ENCODE peak calls at places on chromosomes 11 and 22, in five cellular contexts. Z, P, S, K and N are unnamed samples.

GRCh38 chr11:21514298-21514697 is 678.6 kb upstream of the ANO5 start:
- DNase-seq in Z (no peak), P (no peak), K (no peak), S (no peak), N (peak; percentile 1)

GRCh38 chr22:27438271-27438980 is 363.1 kb downstream of the MN1 start:
- DNase-seq in Z (no peak), P (no peak), K (peak; percentile 9), S (no peak), N (no peak)

GRCh38 chr11:17686185-17686980 is 33.0 kb upstream of the MYOD1 start:
- DNase-seq in K (no peak), Z (no peak), P (no peak), S (no peak), N (no peak)

GRCh38 chr11:22875869-22876473 is 15.7 kb upstream of the CCDC179 start:
- DNase-seq in S (no peak), Z (no peak), P (peak; percentile 41), K (peak; percentile 89), N (peak; percentile 10)

GRCh38 chr11:75214411-75214821 is 26.2 kb upstream of the TPBGL start:
- DNase-seq in S (no peak), K (peak; percentile 72), Z (no peak), P (peak; percentile 80), N (peak; percentile 70)

GRCh38 chr11:34158661-34159060 is 53.2 kb downstream of the NAT10 start:
- DNase-seq in S (no peak), P (no peak), Z (no peak), K (no peak), N (no peak)

GRCh38 chr11:69841859-69842698 is 22.9 kb upstream of the FGF3 start:
- DNase-seq in K (peak; percentile 13), P (no peak), Z (no peak), S (no peak), N (no peak)

GRCh38 chr11:81331073-81331472 is 1402.6 kb downstream of the FAM181B start:
- DNase-seq in P (no peak), Z (no peak), S (no peak), K (no peak), N (no peak)

GRCh38 chr11:75719089-75719638 is 1.5 kb downstream of the MOGAT2 start:
- DNase-seq in S (no peak), K (peak; percentile 7), P (no peak), Z (no peak), N (no peak)

GRCh38 chr22:23216331-23217170 is 36.2 kb downstream of the BCR start:
- DNase-seq in P (no peak), S (no peak), K (no peak), Z (no peak), N (no peak)

GRCh38 chr11:820655-821512 is 2.2 kb downstream of the PNPLA2 start:
- DNase-seq in K (peak; percentile 56), S (no peak), Z (peak; percentile 90), P (peak; percentile 83), N (peak; percentile 98)

GRCh38 chr22:44755418-44755817 is 3.0 kb downstream of the ARHGAP8 start:
- DNase-seq in P (no peak), Z (no peak), S (no peak), K (no peak), N (no peak)

GRCh38 chr22:50112151-50113118 is 22.6 kb downstream of the MOV10L1 start:
- DNase-seq in P (peak; percentile 56), K (peak; percentile 86), S (no peak), Z (no peak), N (peak; percentile 49)

GRCh38 chr22:39746600-39747262 is 146.8 kb downstream of the ENTHD1 start:
- DNase-seq in K (no peak), Z (no peak), S (no peak), P (no peak), N (no peak)

GRCh38 chr11:279966-280761 is 2.0 kb downstream of the NLRP6 start:
- DNase-seq in Z (peak; percentile 66), K (peak; percentile 30), S (no peak), P (peak; percentile 13), N (no peak)

GRCh38 chr11:123187670-123188507 is 7.2 kb downstream of the CLMP start:
- DNase-seq in P (no peak), Z (no peak), S (no peak), K (peak; percentile 63), N (no peak)

GRCh38 chr11:6812391-6813005 is 13.0 kb upstream of the OR6A2 start:
- DNase-seq in S (no peak), K (peak; percentile 34), Z (no peak), P (no peak), N (peak; percentile 33)

GRCh38 chr11:122343247-122343646 is 227.2 kb upstream of the BLID start:
- DNase-seq in Z (no peak), S (no peak), K (no peak), P (no peak), N (no peak)

GRCh38 chr11:112179601-112180000 is 4.3 kb downstream of the BCO2 start:
- DNase-seq in K (no peak), P (no peak), S (no peak), Z (no peak), N (no peak)

GRCh38 chr11:45232341-45233080 is 53.6 kb downstream of the SYT13 start:
- DNase-seq in K (no peak), P (no peak), Z (no peak), S (no peak), N (no peak)

GRCh38 chr22:28006271-28006670 is 87.2 kb upstream of the PITPNB start:
- DNase-seq in K (peak; percentile 37), Z (no peak), P (no peak), S (no peak), N (no peak)

GRCh38 chr22:26276530-26277200 is 107.4 kb downstream of the SEZ6L start:
- DNase-seq in P (no peak), K (no peak), Z (no peak), S (no peak), N (no peak)

GRCh38 chr11:36455658-36456111 is 54.4 kb downstream of the TRAF6 start:
- DNase-seq in Z (peak; percentile 85), P (peak; percentile 88), S (peak; percentile 10), K (peak; percentile 98), N (peak; percentile 91)

GRCh38 chr11:113197456-113197855 is 116.9 kb upstream of the TTC12 start:
- DNase-seq in K (no peak), S (no peak), P (no peak), Z (no peak), N (no peak)

GRCh38 chr11:61792310-61793083 is at the start of the genes FEN1 and TMEM258:
- DNase-seq in Z (peak; percentile 95), S (peak; percentile 62), P (peak; percentile 89), K (peak; percentile 94), N (peak; percentile 84)
- TF ChIP-seq POLR2A in Z (no peak), S (no peak), P (no peak), K (peak; percentile 95), N (peak; percentile 76)

GRCh38 chr11:19976281-19976941 is 183.9 kb downstream of the DBX1 start:
- DNase-seq in K (no peak), Z (no peak), S (no peak), P (no peak), N (no peak)
- TF ChIP-seq POLR2A in K (no peak), Z (no peak), S (no peak), P (no peak), N (no peak)

DNA sequence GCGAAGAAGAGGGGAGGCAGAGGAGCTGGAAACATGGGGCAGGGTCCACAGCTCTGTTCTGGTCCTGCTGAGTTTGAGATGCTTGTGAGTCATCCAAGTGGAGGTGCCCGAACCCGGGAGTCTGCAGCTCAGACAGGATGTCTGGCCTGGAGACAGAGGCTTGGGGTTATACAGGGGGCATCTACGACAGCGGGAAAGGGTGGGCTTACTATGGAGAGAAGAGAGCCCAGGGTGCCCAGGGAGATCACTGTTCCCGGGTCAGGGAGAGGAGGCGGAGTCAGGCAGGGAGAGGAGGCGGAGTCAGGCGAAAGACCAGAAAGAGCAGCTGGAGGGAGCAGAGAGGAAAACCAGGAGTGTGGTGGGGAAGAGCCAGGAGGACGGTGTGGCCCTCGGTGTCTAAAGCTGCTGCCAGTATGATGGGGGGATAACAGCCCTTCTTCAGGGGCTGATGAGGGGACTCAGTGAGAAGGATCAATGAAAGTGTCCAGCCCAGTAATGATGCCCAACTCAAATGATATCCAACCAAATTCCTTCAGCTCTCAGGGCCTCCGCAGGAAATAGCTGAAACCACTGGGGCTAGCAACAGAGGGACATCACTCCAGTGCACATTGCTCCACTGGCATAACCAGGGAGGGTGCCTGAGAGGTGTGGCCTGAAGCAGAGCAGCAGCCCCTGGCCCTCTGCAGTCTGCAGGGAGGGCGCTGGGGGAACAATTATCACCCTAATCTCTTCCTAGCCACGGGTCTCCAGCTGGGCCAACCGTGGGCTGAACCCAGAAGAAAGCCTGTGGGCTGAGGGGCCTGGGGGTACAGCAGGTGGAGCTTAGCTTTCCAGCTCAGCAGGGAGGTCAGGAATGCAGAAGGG is 2.6 kb upstream of the LTBP3 start:
- DNase-seq in K (peak; percentile 66), Z (no peak), S (no peak), P (peak; percentile 63), N (no peak)
- TF ChIP-seq POLR2A in K (no peak), Z (no peak), S (no peak), P (no peak), N (peak; percentile 63)

DNA sequence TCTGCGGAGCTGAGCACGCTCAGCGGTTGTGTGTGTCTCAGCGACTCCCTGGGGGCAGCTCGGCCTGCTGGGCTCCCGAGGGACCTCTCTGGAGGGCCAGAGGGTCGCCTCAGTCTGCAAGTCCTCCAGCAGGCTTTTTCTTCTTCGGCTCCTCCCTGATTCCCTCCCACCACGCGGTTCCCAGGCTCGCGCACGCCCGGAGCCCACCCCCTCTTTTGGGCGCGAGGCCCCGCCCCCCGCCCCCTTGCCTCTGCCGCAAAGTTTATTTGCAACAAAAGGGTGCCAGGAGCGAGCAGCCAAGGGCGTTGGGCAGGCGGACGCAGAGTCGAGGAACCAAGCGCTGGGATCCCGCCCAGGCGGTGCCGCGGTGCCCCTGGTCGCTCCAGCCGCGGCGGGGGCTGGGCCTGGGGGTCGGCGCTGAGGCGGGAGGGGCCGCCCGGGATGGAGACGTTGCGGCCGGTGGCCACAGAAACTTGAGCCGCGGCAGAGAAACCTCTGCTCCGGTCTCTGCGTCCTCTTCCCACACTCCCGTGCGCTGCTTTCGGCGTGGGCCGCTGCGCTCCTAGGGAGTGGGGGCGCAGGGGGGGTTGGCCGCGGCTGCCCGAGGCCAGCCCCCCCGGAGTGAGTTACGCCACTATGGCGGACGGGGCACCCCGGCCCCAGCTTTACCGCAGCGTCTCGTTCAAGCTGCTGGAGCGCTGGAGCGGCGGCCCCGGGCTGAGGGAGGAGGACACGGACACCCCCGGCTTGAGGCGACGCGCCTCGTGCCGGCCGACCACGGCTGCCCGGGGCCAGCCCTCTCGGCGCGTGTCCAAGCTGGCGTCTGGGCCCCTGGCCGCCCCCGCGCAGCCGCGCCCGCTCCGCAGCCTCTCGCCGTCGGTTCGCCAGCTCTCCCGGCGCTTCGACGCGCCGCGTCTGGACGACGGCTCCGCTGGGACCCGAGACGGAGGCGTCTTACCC is at the start of gene ARHGEF17:
- DNase-seq in Z (no peak), P (peak; percentile 87), S (no peak), K (peak; percentile 76), N (no peak)
- TF ChIP-seq POLR2A in Z (no peak), P (no peak), S (no peak), K (no peak), N (peak; percentile 56)

GRCh38 chr22:43185860-43186261 is 1.1 kb downstream of the TTLL12 start:
- DNase-seq in Z (no peak), S (no peak), P (peak; percentile 38), K (peak; percentile 23), N (no peak)

GRCh38 chr22:43188829-43189545 is 2.1 kb upstream of the TTLL12 start:
- DNase-seq in P (no peak), S (no peak), K (no peak), Z (no peak), N (no peak)

GRCh38 chr22:43183496-43184263 is 3.3 kb downstream of the TTLL12 start:
- DNase-seq in Z (no peak), K (peak; percentile 64), S (no peak), P (no peak), N (no peak)

GRCh38 chr22:43186272-43187170 is at the start of gene TTLL12:
- DNase-seq in Z (no peak), S (no peak), K (peak; percentile 21), P (peak; percentile 67), N (no peak)

GRCh38 chr22:43187171-43188099 is 501 bp upstream of the TTLL12 start:
- DNase-seq in S (peak; percentile 76), P (peak; percentile 96), K (peak; percentile 92), Z (peak; percentile 96), N (peak; percentile 91)
- TF ChIP-seq POLR2A in S (no peak), P (no peak), K (peak; percentile 57), Z (no peak), N (peak; percentile 69)